ENCODE peak calls at places on chromosome 6, in nine cellular contexts. One of them, this sample, is unnamed.

GRCh38 chr6:55047433-55048044 is 126.8 kb upstream of the HCRTR2 start:
- DNase-seq in endodermal cell: no peak
- DNase-seq in astrocyte: no peak
- DNase-seq in osteocyte: no peak
- DNase-seq in IMR-90: peak
- DNase-seq in GM20000: peak
- DNase-seq in colonic mucosa: no peak
- DNase-seq in neural progenitor cell: no peak
- DNase-seq in AG04450: no peak
- DNase-seq in this sample: no peak

GRCh38 chr6:163386329-163386910 is 28.1 kb upstream of the QKI start:
- DNase-seq in osteocyte: peak
- DNase-seq in colonic mucosa: no peak
- DNase-seq in GM20000: no peak
- DNase-seq in neural progenitor cell: no peak
- DNase-seq in AG04450: no peak
- DNase-seq in endodermal cell: peak
- DNase-seq in IMR-90: no peak
- DNase-seq in astrocyte: no peak
- DNase-seq in this sample: no peak

GRCh38 chr6:11685411-11686093 is 93.1 kb downstream of the ADTRP start:
- DNase-seq in colonic mucosa: no peak
- DNase-seq in astrocyte: peak
- DNase-seq in endodermal cell: no peak
- DNase-seq in GM20000: no peak
- DNase-seq in AG04450: peak
- DNase-seq in osteocyte: no peak
- DNase-seq in IMR-90: peak
- DNase-seq in neural progenitor cell: no peak
- DNase-seq in this sample: no peak

GRCh38 chr6:97630592-97630991 is 347.6 kb upstream of the MMS22L start:
- DNase-seq in GM20000: no peak
- DNase-seq in colonic mucosa: no peak
- DNase-seq in AG04450: no peak
- DNase-seq in astrocyte: peak
- DNase-seq in endodermal cell: no peak
- DNase-seq in osteocyte: no peak
- DNase-seq in IMR-90: peak
- DNase-seq in neural progenitor cell: no peak
- DNase-seq in this sample: no peak

GRCh38 chr6:12363651-12364381 is 73.7 kb downstream of the EDN1 start:
- DNase-seq in endodermal cell: no peak
- DNase-seq in GM20000: peak
- DNase-seq in osteocyte: no peak
- DNase-seq in IMR-90: no peak
- DNase-seq in neural progenitor cell: no peak
- DNase-seq in AG04450: no peak
- DNase-seq in astrocyte: no peak
- DNase-seq in colonic mucosa: peak
- DNase-seq in this sample: no peak

GRCh38 chr6:167570460-167571400 is 245.8 kb downstream of the TTLL2 start:
- DNase-seq in astrocyte: no peak
- DNase-seq in IMR-90: no peak
- DNase-seq in AG04450: no peak
- DNase-seq in neural progenitor cell: no peak
- DNase-seq in GM20000: no peak
- DNase-seq in osteocyte: peak
- DNase-seq in colonic mucosa: peak
- DNase-seq in endodermal cell: peak
- DNase-seq in this sample: peak

GRCh38 chr6:169669889-169670288 is 31.9 kb downstream of the WDR27 start:
- DNase-seq in AG04450: no peak
- DNase-seq in IMR-90: peak
- DNase-seq in endodermal cell: no peak
- DNase-seq in astrocyte: no peak
- DNase-seq in GM20000: no peak
- DNase-seq in osteocyte: no peak
- DNase-seq in colonic mucosa: no peak
- DNase-seq in neural progenitor cell: no peak
- DNase-seq in this sample: no peak

GRCh38 chr6:123619156-123619555 is 17.6 kb downstream of the TRDN start:
- DNase-seq in IMR-90: no peak
- DNase-seq in colonic mucosa: no peak
- DNase-seq in GM20000: no peak
- DNase-seq in AG04450: no peak
- DNase-seq in endodermal cell: no peak
- DNase-seq in osteocyte: no peak
- DNase-seq in astrocyte: no peak
- DNase-seq in neural progenitor cell: no peak
- DNase-seq in this sample: no peak

GRCh38 chr6:129510930-129511329 is 199.0 kb downstream of the ARHGAP18 start:
- DNase-seq in AG04450: no peak
- DNase-seq in IMR-90: no peak
- DNase-seq in osteocyte: no peak
- DNase-seq in GM20000: no peak
- DNase-seq in neural progenitor cell: no peak
- DNase-seq in astrocyte: peak
- DNase-seq in endodermal cell: no peak
- DNase-seq in colonic mucosa: no peak
- DNase-seq in this sample: no peak

GRCh38 chr6:158847786-158848185 is 28.6 kb upstream of the EZR start:
- DNase-seq in GM20000: no peak
- DNase-seq in astrocyte: no peak
- DNase-seq in endodermal cell: no peak
- DNase-seq in neural progenitor cell: no peak
- DNase-seq in AG04450: no peak
- DNase-seq in colonic mucosa: no peak
- DNase-seq in osteocyte: no peak
- DNase-seq in IMR-90: no peak
- DNase-seq in this sample: no peak

GRCh38 chr6:116563830-116564229 is 7.5 kb upstream of the RWDD1 start:
- DNase-seq in colonic mucosa: no peak
- DNase-seq in GM20000: no peak
- DNase-seq in endodermal cell: no peak
- DNase-seq in astrocyte: no peak
- DNase-seq in AG04450: no peak
- DNase-seq in neural progenitor cell: no peak
- DNase-seq in IMR-90: no peak
- DNase-seq in osteocyte: no peak
- DNase-seq in this sample: no peak

GRCh38 chr6:19327246-19327645 is 509.9 kb upstream of the ID4 start:
- DNase-seq in astrocyte: peak
- DNase-seq in GM20000: no peak
- DNase-seq in AG04450: no peak
- DNase-seq in endodermal cell: no peak
- DNase-seq in colonic mucosa: no peak
- DNase-seq in IMR-90: peak
- DNase-seq in osteocyte: no peak
- DNase-seq in neural progenitor cell: no peak
- DNase-seq in this sample: no peak

GRCh38 chr6:30942338-30943060 is 1.7 kb downstream of the MUCL3 start:
- DNase-seq in AG04450: peak
- DNase-seq in astrocyte: peak
- DNase-seq in neural progenitor cell: peak
- DNase-seq in colonic mucosa: peak
- DNase-seq in osteocyte: no peak
- DNase-seq in endodermal cell: peak
- DNase-seq in GM20000: no peak
- DNase-seq in IMR-90: peak
- DNase-seq in this sample: peak

GRCh38 chr6:30938730-30939129 is 2.0 kb upstream of the MUCL3 start:
- DNase-seq in endodermal cell: no peak
- DNase-seq in osteocyte: no peak
- DNase-seq in AG04450: no peak
- DNase-seq in astrocyte: no peak
- DNase-seq in neural progenitor cell: no peak
- DNase-seq in IMR-90: no peak
- DNase-seq in colonic mucosa: no peak
- DNase-seq in GM20000: no peak
- DNase-seq in this sample: no peak

GRCh38 chr6:30939473-30939872 is 1.3 kb upstream of the MUCL3 start:
- DNase-seq in osteocyte: no peak
- DNase-seq in IMR-90: no peak
- DNase-seq in astrocyte: peak
- DNase-seq in GM20000: no peak
- DNase-seq in colonic mucosa: no peak
- DNase-seq in AG04450: no peak
- DNase-seq in neural progenitor cell: no peak
- DNase-seq in endodermal cell: no peak
- DNase-seq in this sample: no peak

GRCh38 chr6:30937265-30937664 is 3.5 kb upstream of the MUCL3 start:
- DNase-seq in GM20000: no peak
- DNase-seq in neural progenitor cell: no peak
- DNase-seq in endodermal cell: no peak
- DNase-seq in astrocyte: no peak
- DNase-seq in colonic mucosa: no peak
- DNase-seq in osteocyte: no peak
- DNase-seq in IMR-90: no peak
- DNase-seq in AG04450: no peak
- DNase-seq in this sample: no peak

GRCh38 chr6:30940361-30941001 is at the start of gene MUCL3:
- DNase-seq in colonic mucosa: peak
- DNase-seq in astrocyte: no peak
- DNase-seq in neural progenitor cell: no peak
- DNase-seq in IMR-90: no peak
- DNase-seq in AG04450: no peak
- DNase-seq in endodermal cell: no peak
- DNase-seq in GM20000: no peak
- DNase-seq in osteocyte: no peak
- DNase-seq in this sample: no peak
- TF ChIP-seq CTCF in colonic mucosa: no peak
- TF ChIP-seq CTCF in astrocyte: no peak
- TF ChIP-seq CTCF in neural progenitor cell: no peak
- TF ChIP-seq CTCF in IMR-90: no peak
- TF ChIP-seq CTCF in AG04450: no peak
- TF ChIP-seq CTCF in endodermal cell: no peak
- TF ChIP-seq CTCF in GM20000: no peak
- TF ChIP-seq CTCF in osteocyte: no peak
- TF ChIP-seq CTCF in this sample: no peak

DNA sequence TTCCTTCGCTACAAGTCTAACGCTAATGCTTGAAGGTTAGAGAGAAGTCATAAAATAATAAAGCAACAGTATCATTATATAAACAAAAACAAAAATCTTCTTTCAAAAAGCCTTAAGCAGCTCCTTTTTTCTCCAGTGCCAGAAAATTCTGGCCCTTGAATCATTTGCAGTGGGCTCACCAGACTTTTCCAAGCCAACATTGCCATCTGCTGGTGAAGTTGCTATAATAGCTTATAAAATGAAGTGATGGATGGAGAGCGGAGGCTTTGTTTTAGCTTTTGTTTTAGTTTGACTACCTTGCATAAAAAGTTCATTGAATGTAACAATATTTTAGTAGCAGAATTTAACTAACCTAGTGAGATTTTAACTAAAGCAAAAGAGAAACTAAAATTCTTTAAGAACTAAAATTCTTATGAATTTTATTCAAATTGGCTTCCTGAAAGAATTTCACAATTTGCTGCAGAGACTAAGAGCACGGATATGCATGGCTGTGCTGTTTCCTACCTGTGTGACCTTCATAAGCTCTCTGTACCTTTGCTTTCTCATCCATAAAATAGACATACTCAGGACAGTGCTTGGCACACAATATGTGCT is 44.8 kb upstream of the SLC2A12 start:
- DNase-seq in astrocyte: peak
- DNase-seq in colonic mucosa: peak
- DNase-seq in AG04450: peak
- DNase-seq in neural progenitor cell: peak
- DNase-seq in endodermal cell: peak
- DNase-seq in osteocyte: no peak
- DNase-seq in IMR-90: peak
- DNase-seq in GM20000: peak
- DNase-seq in this sample: no peak
- TF ChIP-seq CTCF in astrocyte: peak
- TF ChIP-seq CTCF in colonic mucosa: peak
- TF ChIP-seq CTCF in AG04450: peak
- TF ChIP-seq CTCF in neural progenitor cell: peak
- TF ChIP-seq CTCF in endodermal cell: peak
- TF ChIP-seq CTCF in osteocyte: peak
- TF ChIP-seq CTCF in IMR-90: peak
- TF ChIP-seq CTCF in GM20000: peak
- TF ChIP-seq CTCF in this sample: peak

DNA sequence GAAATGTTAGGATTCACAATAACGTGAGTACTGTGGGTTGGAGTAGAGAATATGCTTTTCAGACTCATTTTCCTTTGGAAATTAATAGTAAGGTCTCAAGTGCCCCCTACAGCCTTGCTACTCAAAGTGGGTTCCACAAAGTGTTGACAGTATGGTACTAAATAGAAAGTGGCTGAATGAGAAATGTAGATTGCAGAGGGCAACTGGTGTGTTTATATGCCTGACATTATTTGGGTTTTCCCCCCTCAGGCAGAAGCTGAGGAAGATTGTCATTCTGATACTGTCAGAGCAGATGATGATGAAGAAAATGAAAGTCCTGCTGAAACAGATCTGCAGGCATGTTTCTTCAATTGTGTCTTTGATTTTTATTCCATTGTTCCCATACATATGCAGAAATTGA is 5.6 kb downstream of the FBXO9 start:
- DNase-seq in AG04450: no peak
- DNase-seq in colonic mucosa: no peak
- DNase-seq in endodermal cell: no peak
- DNase-seq in IMR-90: no peak
- DNase-seq in osteocyte: no peak
- DNase-seq in neural progenitor cell: no peak
- DNase-seq in astrocyte: no peak
- DNase-seq in GM20000: peak
- DNase-seq in this sample: no peak
- TF ChIP-seq CTCF in AG04450: peak
- TF ChIP-seq CTCF in colonic mucosa: no peak
- TF ChIP-seq CTCF in endodermal cell: no peak
- TF ChIP-seq CTCF in IMR-90: peak
- TF ChIP-seq CTCF in osteocyte: peak
- TF ChIP-seq CTCF in neural progenitor cell: peak
- TF ChIP-seq CTCF in astrocyte: no peak
- TF ChIP-seq CTCF in GM20000: no peak
- TF ChIP-seq CTCF in this sample: no peak

DNA sequence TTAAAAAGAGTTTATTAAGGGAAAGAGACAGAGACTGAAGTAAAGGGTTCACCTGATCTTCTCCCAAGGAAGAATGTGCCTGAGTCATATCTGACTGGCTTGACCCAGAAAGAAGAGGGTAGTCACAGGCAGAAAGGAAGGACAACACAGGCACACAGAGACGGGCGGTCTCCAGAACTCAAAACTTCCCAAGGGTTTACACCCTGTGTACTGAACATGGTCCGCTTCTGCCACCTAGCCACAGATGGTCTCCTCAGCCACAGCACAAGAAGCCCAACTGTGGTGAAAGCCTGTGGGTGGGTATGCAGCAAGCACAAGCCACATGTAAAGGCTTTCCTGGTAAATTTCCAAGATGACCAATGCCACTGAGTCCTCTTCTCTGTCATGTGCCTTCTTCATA is 17.2 kb downstream of the UNC5CL start:
- DNase-seq in colonic mucosa: no peak
- DNase-seq in GM20000: no peak
- DNase-seq in endodermal cell: peak
- DNase-seq in osteocyte: no peak
- DNase-seq in astrocyte: peak
- DNase-seq in AG04450: no peak
- DNase-seq in neural progenitor cell: peak
- DNase-seq in IMR-90: peak
- DNase-seq in this sample: no peak
- TF ChIP-seq CTCF in colonic mucosa: no peak
- TF ChIP-seq CTCF in GM20000: no peak
- TF ChIP-seq CTCF in endodermal cell: peak
- TF ChIP-seq CTCF in osteocyte: peak
- TF ChIP-seq CTCF in astrocyte: peak
- TF ChIP-seq CTCF in AG04450: peak
- TF ChIP-seq CTCF in neural progenitor cell: peak
- TF ChIP-seq CTCF in IMR-90: peak
- TF ChIP-seq CTCF in this sample: no peak

GRCh38 chr6:78436335-78436734 is 431.0 kb upstream of the IRAK1BP1 start:
- DNase-seq in IMR-90: peak
- DNase-seq in osteocyte: no peak
- DNase-seq in astrocyte: peak
- DNase-seq in endodermal cell: peak
- DNase-seq in AG04450: peak
- DNase-seq in colonic mucosa: no peak
- DNase-seq in neural progenitor cell: peak
- DNase-seq in GM20000: no peak
- DNase-seq in this sample: no peak
- TF ChIP-seq CTCF in IMR-90: peak
- TF ChIP-seq CTCF in osteocyte: peak
- TF ChIP-seq CTCF in astrocyte: peak
- TF ChIP-seq CTCF in endodermal cell: peak
- TF ChIP-seq CTCF in AG04450: peak
- TF ChIP-seq CTCF in colonic mucosa: no peak
- TF ChIP-seq CTCF in neural progenitor cell: peak
- TF ChIP-seq CTCF in GM20000: no peak
- TF ChIP-seq CTCF in this sample: no peak